ENCODE peak calls at places on chromosomes 1 and 21, in four cellular contexts. N is GM12878, C is H1, E is HepG2. T is an unnamed sample.
A peak's percentile ranks its signal among the peaks of the same experiment; 100 is the strongest.

GRCh38 chr1:111513410-111514020 is 10.1 kb upstream of the ADORA3 start:
- DNase-seq in N (no peak), C (no peak), E (peak; percentile 39), T (peak; percentile 52)

GRCh38 chr1:91741301-91741700 is 144.7 kb downstream of the TGFBR3 start:
- DNase-seq in N (no peak), C (no peak), E (no peak), T (no peak)

GRCh38 chr1:43747736-43748135 is 40.4 kb downstream of the ST3GAL3 start:
- DNase-seq in N (no peak), C (no peak), E (no peak), T (no peak)

GRCh38 chr1:189500777-189501176 is 976.9 kb downstream of the BRINP3 start:
- DNase-seq in N (no peak), C (no peak), E (no peak), T (no peak)

GRCh38 chr1:81115422-81115821 is 685.3 kb upstream of the ADGRL2 start:
- DNase-seq in N (no peak), C (no peak), E (no peak), T (no peak)

GRCh38 chr1:194167956-194168355 is 981.5 kb upstream of the B3GALT2 start:
- DNase-seq in N (no peak), C (no peak), E (no peak), T (no peak)

GRCh38 chr1:31995263-31995662 is 18.4 kb upstream of the KHDRBS1 start:
- DNase-seq in N (no peak), C (no peak), E (no peak), T (no peak)

GRCh38 chr1:225422795-225423517 is 4.9 kb downstream of the LBR start:
- DNase-seq in N (no peak), C (no peak), E (no peak), T (peak; percentile 75)

GRCh38 chr1:17208546-17208945 is 3.6 kb downstream of the PADI1 start:
- DNase-seq in N (no peak), C (no peak), E (no peak), T (no peak)

GRCh38 chr1:40014812-40015594 is 25.5 kb upstream of the CAP1 start:
- DNase-seq in N (no peak), C (no peak), E (no peak), T (no peak)

GRCh38 chr1:16163882-16164820 is 8.3 kb upstream of the EPHA2 start:
- DNase-seq in N (no peak), C (no peak), E (peak; percentile 96), T (no peak)

GRCh38 chr1:54807756-54808155 is 6.6 kb upstream of the TTC22 start:
- DNase-seq in N (no peak), C (no peak), E (no peak), T (no peak)

GRCh38 chr1:54806931-54807611 is 5.9 kb upstream of the TTC22 start:
- DNase-seq in N (no peak), C (no peak), E (no peak), T (no peak)

GRCh38 chr1:54805466-54805865 is 4.3 kb upstream of the TTC22 start:
- DNase-seq in N (no peak), C (no peak), E (no peak), T (no peak)

GRCh38 chr1:54804471-54805132 is 3.5 kb upstream of the TTC22 start:
- DNase-seq in N (no peak), C (no peak), E (no peak), T (no peak)

GRCh38 chr1:54805981-54806381 is 4.9 kb upstream of the TTC22 start:
- DNase-seq in N (no peak), C (no peak), E (no peak), T (no peak)
- TF ChIP-seq JUND in N (no peak), C (no peak), E (no peak), T (no peak)

GRCh38 chr21:34857122-34857713 is 188.4 kb downstream of the CLIC6 start:
- DNase-seq in N (no peak), C (no peak), E (no peak), T (no peak)
- TF ChIP-seq TCF12 in N (no peak), C (no peak), E (no peak), T (no peak)

GRCh38 chr1:160362168-160362941 is 4.5 kb upstream of the NHLH1 start:
- DNase-seq in N (no peak), C (no peak), E (no peak), T (no peak)
- TF ChIP-seq JUND in N (no peak), C (no peak), E (no peak), T (no peak)

DNA sequence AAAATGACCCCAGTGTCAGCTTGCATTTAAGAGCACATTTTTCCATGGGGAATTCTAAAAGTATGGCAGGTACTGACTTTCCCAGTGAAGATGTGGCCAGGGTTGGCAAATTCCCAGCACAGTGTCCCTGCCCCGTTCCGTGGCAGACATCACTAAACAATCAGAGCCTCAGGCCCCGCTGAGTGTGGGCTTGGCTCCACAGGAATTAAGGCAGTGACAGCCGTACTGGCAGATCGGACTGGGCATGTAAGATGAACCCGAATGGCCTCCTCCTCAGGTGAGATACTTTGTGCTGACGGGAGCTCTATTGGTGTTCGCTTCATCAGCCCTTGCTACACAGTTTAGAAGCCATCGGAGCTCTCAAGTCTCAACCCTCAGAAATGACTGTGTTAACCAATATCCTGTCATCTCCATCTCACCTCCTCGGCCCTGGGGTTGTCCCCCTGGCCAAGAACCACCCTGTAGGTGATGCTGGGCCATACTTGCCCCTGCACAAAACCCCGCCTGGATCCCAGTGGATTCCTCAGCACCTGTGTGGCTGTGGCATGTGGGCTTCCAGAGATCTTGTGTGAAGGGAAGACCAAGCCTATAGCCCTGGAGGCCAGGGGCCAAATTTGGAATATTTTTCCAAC is 29.0 kb upstream of the ABCG1 start:
- DNase-seq in N (no peak), C (no peak), E (no peak), T (no peak)
- TF ChIP-seq TCF12 in N (no peak), C (no peak), E (no peak), T (no peak)

GRCh38 chr1:153417136-153417888 is 992 bp downstream of the S100A7A start:
- DNase-seq in N (no peak), C (no peak), E (no peak), T (no peak)

GRCh38 chr1:153420306-153420705 is 4.0 kb downstream of the S100A7A start:
- DNase-seq in N (no peak), C (no peak), E (no peak), T (no peak)

DNA sequence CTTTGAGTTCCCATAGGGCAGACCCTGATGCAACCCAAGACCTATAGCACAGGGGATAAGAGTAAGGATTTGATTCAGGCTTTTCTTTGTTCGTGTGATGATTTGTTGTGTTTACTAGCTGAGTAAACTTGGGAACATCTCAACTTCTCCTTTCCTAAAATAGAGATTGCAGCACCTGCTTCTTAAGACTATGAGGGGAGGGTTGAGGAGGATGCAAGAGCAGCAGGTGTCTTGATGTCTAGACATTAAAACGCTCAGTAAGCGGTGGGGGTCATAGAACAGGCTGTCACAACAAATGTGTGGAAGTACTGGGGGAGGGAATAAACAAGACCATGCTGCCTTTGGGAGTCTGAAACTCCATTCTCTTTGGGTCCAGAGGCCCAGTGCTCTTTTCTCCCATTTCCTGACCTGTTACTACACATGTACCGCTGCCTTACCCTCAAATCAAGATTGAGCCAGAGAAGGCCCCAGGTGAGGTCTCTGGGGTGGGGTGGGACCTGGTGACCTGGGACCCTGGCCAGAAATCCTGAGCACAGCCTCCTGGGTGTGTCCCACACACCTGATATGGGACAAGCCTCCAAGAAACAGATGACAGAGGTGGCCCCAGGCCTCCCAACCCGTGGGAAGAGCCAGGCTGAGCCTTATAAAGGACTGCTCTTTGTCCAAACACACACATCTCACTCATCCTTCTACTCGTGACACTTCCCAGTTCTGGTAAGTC is at the start of gene S100A7A:
- DNase-seq in N (no peak), C (no peak), E (no peak), T (no peak)
- TF ChIP-seq JUND in N (no peak), C (no peak), E (no peak), T (no peak)

DNA sequence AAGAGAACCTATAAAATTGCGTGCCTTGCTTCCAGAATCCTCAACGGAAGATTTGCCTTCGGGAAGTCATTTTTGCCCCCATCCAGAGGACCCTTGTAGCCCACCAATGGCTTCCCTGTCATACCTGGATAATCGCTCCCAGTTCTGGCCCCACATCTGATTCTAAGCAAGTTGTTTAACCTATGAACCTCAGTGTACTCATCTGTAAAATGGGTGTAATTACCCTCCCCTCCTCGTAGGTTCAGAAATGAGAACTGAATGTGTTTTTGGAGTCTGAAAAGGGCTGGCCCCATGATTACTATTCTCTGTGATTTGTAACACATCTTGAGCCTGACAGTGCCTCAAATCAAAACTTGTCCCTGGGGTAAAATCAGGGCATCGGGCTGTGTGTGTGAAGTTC is 81.6 kb upstream of the TMEM51 start:
- DNase-seq in N (no peak), C (no peak), E (no peak), T (no peak)
- TF ChIP-seq TCF12 in N (no peak), C (no peak), E (no peak), T (no peak)

GRCh38 chr1:240092301-240093119 is 827 bp downstream of the FMN2 start:
- DNase-seq in N (no peak), C (no peak), E (no peak), T (peak; percentile 88)
- TF ChIP-seq JUND in N (no peak), C (no peak), E (no peak), T (no peak)

T was measured in SK-N-SH.